ENCODE peak calls at places on chromosomes 12 and 14, in five cellular contexts. E is HepG2, P is stomach, C is transverse colon, J is breast epithelium. R is an unnamed sample. For H3K4me1, the result is how much of the 10 kb centered on the place peaks cover.

GRCh38 chr12:92039048-92039447 is 106.6 kb downstream of the BTG1 start:
- DNase-seq in E (no peak), P (no peak), C (no peak), J (no peak), R (no peak)

GRCh38 chr14:24179294-24179960 is 7.5 kb downstream of the REC8 start:
- DNase-seq in E (no peak), P (no peak), C (no peak), J (no peak), R (peak)

GRCh38 chr14:99809376-99809775 is 16.2 kb downstream of the EML1 start:
- DNase-seq in E (no peak), P (no peak), C (peak), J (no peak), R (no peak)

GRCh38 chr14:67446371-67447032 is 34.5 kb upstream of the PLEK2 start:
- DNase-seq in E (no peak), P (no peak), C (no peak), J (no peak), R (no peak)

GRCh38 chr14:23076785-23077408 is 18.0 kb downstream of the ACIN1 start:
- DNase-seq in E (peak), P (no peak), C (no peak), J (no peak), R (no peak)

GRCh38 chr12:109033239-109034196 is 12.7 kb upstream of the SVOP start:
- DNase-seq in E (no peak), P (no peak), C (no peak), J (no peak), R (no peak)

GRCh38 chr12:109523071-109523470 is 45.6 kb downstream of the UBE3B start:
- DNase-seq in E (no peak), P (no peak), C (no peak), J (no peak), R (no peak)

GRCh38 chr12:49294086-49294803 is 702 bp upstream of the PRPH start:
- DNase-seq in E (no peak), P (no peak), C (no peak), J (no peak), R (peak)

GRCh38 chr14:53360821-53361220 is 207.7 kb upstream of the DDHD1 start:
- DNase-seq in E (no peak), P (no peak), C (no peak), J (no peak), R (no peak)

GRCh38 chr12:6041891-6042290 is 82.6 kb downstream of the VWF start:
- DNase-seq in E (no peak), P (no peak), C (no peak), J (no peak), R (no peak)

GRCh38 chr14:92959189-92959531 is 36.2 kb downstream of the CHGA start:
- DNase-seq in E (no peak), P (no peak), C (no peak), J (no peak), R (no peak)

GRCh38 chr14:100875126-100875525 is 28.4 kb downstream of the RTL1 start:
- DNase-seq in E (no peak), P (no peak), C (no peak), J (no peak), R (peak)

GRCh38 chr14:67674139-67674479 is 323 bp downstream of the VTI1B start:
- DNase-seq in E (peak), P (peak), C (peak), J (peak), R (peak)

GRCh38 chr12:57154076-57154475 is 6.7 kb upstream of the LRP1-AS start:
- DNase-seq in E (no peak), P (no peak), C (no peak), J (no peak), R (no peak)

GRCh38 chr12:127809236-127809635 is 457.7 kb upstream of the TMEM132C start:
- DNase-seq in E (no peak), P (no peak), C (no peak), J (no peak), R (no peak)

GRCh38 chr14:85466678-85467077 is 63.3 kb upstream of the FLRT2 start:
- DNase-seq in E (no peak), P (no peak), C (no peak), J (no peak), R (no peak)

GRCh38 chr14:35355981-35356839 is 48.3 kb downstream of the NFKBIA start:
- DNase-seq in E (peak), P (no peak), C (peak), J (no peak), R (no peak)

GRCh38 chr12:13347241-13348043 is 150.9 kb downstream of the EMP1 start:
- DNase-seq in E (no peak), P (no peak), C (no peak), J (no peak), R (no peak)

GRCh38 chr14:71488703-71489141 is 443.5 kb upstream of the RGS6 start:
- DNase-seq in E (no peak), P (no peak), C (no peak), J (no peak), R (no peak)

GRCh38 chr14:51962678-51963077 is 26.7 kb upstream of the RTRAF start:
- DNase-seq in E (no peak), P (no peak), C (no peak), J (no peak), R (no peak)

GRCh38 chr12:104285740-104286537 is 17.6 kb upstream of the EID3 start:
- DNase-seq in E (no peak), P (peak), C (peak), J (no peak), R (no peak)

GRCh38 chr12:54352022-54352531 is 12.2 kb downstream of the GPR84 start:
- DNase-seq in E (no peak), P (peak), C (peak), J (no peak), R (no peak)
- TF ChIP-seq POLR2AphosphoS5 in E (no peak), P (no peak), C (no peak), J (no peak), R (peak)

GRCh38 chr12:94588271-94588785 is 62.0 kb downstream of the TMCC3 start:
- DNase-seq in E (no peak), P (no peak), C (no peak), J (no peak), R (no peak)
- H3K4me1 ChIP-seq in E (under half), P (under half), C (under half), J (under half), R (under half)

DNA sequence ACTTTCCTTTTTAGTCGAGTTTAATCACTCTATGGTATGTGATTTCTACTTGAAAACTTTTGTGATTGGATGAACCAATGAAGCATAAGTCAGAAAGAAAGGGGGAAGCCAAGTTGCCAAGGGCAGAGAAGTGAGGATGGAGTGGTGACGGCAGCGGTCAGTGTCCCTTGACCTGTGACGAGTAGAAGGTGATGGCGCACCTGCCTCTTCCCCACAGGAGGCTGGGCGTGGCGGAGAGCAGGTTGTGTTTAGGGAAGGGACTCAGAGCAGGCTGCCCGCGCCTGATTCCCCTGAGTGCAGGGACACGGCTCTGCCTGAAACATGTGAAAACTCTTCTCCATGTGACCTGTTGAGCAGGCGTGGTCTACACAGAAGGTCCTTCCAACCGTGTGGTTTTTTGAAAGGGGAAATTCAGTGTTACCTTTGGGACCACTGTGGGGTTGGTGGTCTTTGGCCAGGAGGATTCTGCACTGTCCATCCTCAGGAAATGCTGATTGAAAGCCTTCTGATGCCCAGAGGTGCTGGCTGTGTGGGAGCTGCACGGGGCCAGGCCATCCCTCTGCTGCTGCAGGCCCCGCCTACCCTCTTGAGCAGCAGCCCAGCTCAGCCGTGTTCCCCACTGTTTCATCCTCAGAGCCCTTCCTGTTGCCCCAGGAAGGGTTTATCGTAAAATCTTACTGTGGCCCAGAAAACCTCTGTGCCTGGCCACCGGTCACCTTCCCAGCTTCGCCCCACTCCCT is 23.5 kb upstream of the AMN start:
- DNase-seq in E (no peak), P (no peak), C (peak), J (no peak), R (no peak)
- TF ChIP-seq POLR2A in E (no peak), P (no peak), C (no peak), J (no peak), R (no peak)

GRCh38 chr14:50668852-50669194 is 717 bp upstream of the SAV1 start:
- DNase-seq in E (no peak), P (no peak), C (no peak), J (no peak), R (no peak)

GRCh38 chr14:50668008-50668851 is at the start of gene SAV1:
- DNase-seq in E (peak), P (peak), C (peak), J (peak), R (peak)

GRCh38 chr14:50667491-50668007 is 557 bp downstream of the SAV1 start:
- DNase-seq in E (no peak), P (peak), C (peak), J (no peak), R (no peak)

GRCh38 chr14:50669441-50669986 is 1.4 kb upstream of the SAV1 start:
- DNase-seq in E (no peak), P (no peak), C (no peak), J (no peak), R (no peak)

GRCh38 chr14:50666772-50667490 is 1.2 kb downstream of the SAV1 start:
- DNase-seq in E (peak), P (peak), C (peak), J (peak), R (no peak)
- TF ChIP-seq POLR2AphosphoS5 in E (no peak), P (peak), C (no peak), J (no peak), R (no peak)

GRCh38 chr12:3086729-3087323 is 9.6 kb downstream of the TSPAN9 start:
- DNase-seq in E (no peak), P (no peak), C (no peak), J (no peak), R (no peak)

GRCh38 chr12:3088251-3088650 is 11.1 kb downstream of the TSPAN9 start:
- DNase-seq in E (no peak), P (no peak), C (no peak), J (no peak), R (no peak)

GRCh38 chr12:3089588-3089987 is 12.4 kb downstream of the TSPAN9 start:
- DNase-seq in E (no peak), P (no peak), C (no peak), J (no peak), R (no peak)

GRCh38 chr12:3085341-3086125 is 8.4 kb downstream of the TSPAN9 start:
- DNase-seq in E (peak), P (no peak), C (no peak), J (no peak), R (peak)

GRCh38 chr12:3087758-3088157 is 10.6 kb downstream of the TSPAN9 start:
- DNase-seq in E (no peak), P (no peak), C (no peak), J (no peak), R (peak)
- H3K4me1 ChIP-seq in E (half or more), P (under half), C (under half), J (under half), R (under half)

DNA sequence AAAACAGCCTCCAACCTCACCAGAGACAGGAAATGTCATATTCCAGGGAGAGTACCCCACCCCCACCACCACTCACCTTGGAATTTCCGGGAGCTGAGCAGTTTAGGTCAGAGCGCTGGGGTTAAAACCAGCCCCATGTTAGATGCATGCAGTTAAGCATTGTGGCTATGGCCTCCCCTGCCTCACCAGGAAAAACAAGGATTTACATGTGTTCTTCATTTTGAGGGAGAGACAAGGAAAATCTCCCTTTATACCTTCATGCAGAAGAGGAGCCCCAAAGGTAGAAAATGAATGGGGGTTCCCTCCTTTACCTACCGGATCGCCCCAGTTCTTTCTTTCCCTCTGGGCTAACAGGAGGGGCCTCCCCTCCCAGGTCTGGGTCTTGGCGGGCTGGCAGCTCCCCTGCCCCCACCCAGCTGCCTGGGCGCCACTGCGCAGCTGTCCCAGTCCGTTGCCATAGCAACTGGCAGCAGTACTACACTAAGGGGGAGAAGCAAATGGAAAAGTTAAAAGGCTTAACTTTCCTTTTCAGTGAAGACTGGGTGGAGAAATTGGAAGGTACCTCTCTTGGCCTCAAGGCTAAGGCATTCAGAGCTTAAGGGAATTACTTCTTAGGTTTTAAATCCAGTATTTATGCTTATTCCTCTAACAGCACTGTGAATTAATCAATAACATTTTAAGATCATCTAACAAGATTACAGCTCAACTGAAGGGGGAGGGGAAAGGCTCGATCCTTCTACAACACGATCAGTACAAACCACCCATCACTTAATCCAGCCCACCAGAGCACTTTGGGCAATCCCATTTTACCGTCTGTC is 20.5 kb downstream of the CBX5 start:
- DNase-seq in E (no peak), P (peak), C (peak), J (peak), R (peak)
- TF ChIP-seq POLR2A in E (no peak), P (no peak), C (no peak), J (no peak), R (no peak)

GRCh38 chr14:37563189-37563588 is 31.9 kb downstream of the FOXA1 start:
- DNase-seq in E (no peak), P (no peak), C (no peak), J (no peak), R (no peak)

GRCh38 chr14:37571391-37571790 is 23.7 kb downstream of the FOXA1 start:
- DNase-seq in E (no peak), P (no peak), C (no peak), J (no peak), R (no peak)

GRCh38 chr14:37569729-37570128 is 25.3 kb downstream of the FOXA1 start:
- DNase-seq in E (no peak), P (no peak), C (no peak), J (no peak), R (no peak)

GRCh38 chr14:37566811-37567371 is 28.2 kb downstream of the FOXA1 start:
- DNase-seq in E (no peak), P (no peak), C (no peak), J (no peak), R (no peak)

GRCh38 chr14:37565550-37565949 is 29.5 kb downstream of the FOXA1 start:
- DNase-seq in E (peak), P (no peak), C (no peak), J (no peak), R (no peak)
- TF ChIP-seq POLR2AphosphoS5 in E (no peak), P (no peak), C (no peak), J (no peak), R (no peak)

GRCh38 chr12:111431772-111432171 is 26.0 kb downstream of the SH2B3 start:
- DNase-seq in E (no peak), P (no peak), C (no peak), J (no peak), R (no peak)

GRCh38 chr12:111428081-111428727 is 22.5 kb downstream of the SH2B3 start:
- DNase-seq in E (no peak), P (no peak), C (no peak), J (no peak), R (no peak)

GRCh38 chr12:111428728-111429175 is 23.0 kb downstream of the SH2B3 start:
- DNase-seq in E (no peak), P (no peak), C (peak), J (no peak), R (peak)

GRCh38 chr12:111430418-111431353 is 25.0 kb downstream of the SH2B3 start:
- DNase-seq in E (no peak), P (no peak), C (no peak), J (no peak), R (no peak)

DNA sequence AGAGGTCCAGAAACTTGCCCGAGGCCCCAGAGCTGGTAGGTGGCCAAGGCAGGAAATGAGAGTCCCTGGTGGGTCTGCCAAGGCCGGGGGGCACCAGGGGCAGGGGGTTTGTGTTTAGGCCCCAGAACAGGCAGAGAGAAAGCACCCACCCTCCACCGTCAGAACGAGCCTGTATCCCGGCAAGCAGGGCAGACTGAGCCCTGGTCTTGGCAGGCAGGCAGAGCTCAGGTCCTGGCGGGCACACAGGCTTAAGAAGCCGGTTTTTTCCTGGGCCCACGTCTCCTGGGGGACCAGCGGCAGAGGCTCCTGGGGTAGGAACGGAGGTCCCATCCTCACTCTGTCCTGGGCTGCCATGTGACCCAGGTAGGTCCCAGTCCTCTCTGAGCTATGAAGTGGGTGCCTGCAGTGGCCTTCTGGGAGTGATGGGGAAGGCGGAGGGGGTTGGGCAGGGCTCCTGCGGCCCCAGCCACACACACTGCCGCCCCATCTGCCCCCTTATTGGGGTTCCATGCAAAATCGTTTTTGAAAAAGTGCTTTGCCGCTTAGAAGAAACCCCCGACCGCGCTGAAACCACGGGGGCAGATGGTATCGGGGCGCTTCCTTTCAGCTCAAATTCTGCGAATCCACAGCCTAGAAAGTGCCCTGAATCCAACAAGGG is 24.2 kb downstream of the SH2B3 start:
- DNase-seq in E (no peak), P (no peak), C (no peak), J (no peak), R (no peak)
- H3K4me1 ChIP-seq in E (under half), P (under half), C (half or more), J (under half), R (half or more)

DNA sequence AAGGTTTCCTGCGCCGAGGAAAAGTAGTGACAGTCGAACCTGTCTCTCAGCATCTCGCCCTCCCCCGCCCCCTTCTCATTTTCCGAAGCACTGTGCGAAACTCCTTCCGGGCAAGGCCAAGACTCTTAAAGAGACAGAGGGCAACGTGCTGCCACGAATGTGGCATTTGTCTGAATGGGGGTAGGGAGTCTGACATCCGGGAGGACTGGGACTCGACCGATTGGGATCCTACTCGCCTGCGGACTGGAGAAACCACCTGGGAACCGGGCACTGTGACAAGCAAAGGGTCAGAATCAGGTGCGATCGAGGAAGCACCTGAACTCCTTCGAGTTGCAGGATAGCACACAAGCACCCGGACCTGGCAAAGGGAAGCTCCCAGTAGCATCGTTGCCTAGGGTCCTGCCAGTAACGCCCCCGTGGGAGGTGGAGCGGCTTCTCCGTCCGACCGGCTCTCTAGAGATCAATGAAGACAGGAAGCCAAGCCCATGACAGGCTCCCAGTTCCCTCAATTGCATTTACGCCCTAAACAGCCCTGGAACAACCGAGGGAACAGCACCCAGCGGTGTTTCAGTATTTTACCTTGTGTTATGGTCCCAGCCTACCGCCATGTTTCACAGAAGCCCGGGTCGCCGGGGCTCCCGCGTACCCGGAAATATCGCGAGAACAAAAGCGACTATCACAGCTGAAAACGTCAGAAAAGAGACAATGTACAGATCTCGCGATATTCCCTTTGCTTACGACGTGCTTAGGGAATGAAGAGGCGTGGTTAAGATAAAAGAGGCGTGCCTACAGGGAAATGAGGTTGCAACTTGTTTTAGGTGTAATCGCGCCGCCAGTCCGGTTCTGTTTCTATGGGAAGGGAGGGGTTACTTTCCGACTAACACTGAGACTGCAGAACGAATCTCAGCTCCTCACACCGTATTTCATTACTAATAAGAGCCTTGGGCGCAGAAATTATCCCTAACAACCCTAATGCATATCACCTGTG is at the start of gene ERGIC2:
- DNase-seq in E (peak), P (peak), C (peak), J (peak), R (peak)
- TF ChIP-seq POLR2A in E (peak), P (peak), C (peak), J (peak), R (peak)